ENCODE peak calls at places on chromosome 15, in four cellular contexts. N is A549, K is K562, L is HepG2. P is an unnamed sample.

GRCh38 chr15:33699691-33700447 is 268.4 kb upstream of the CHRM5 start:
- DNase-seq in N (no peak), K (no peak), L (peak; percentile 9), P (no peak)

GRCh38 chr15:93146196-93146595 is 57.2 kb upstream of the RGMA start:
- DNase-seq in N (no peak), K (no peak), L (no peak), P (no peak)

GRCh38 chr15:58865420-58865880 is 68.0 kb downstream of the SLTM start:
- DNase-seq in N (no peak), K (no peak), L (peak; percentile 64), P (peak; percentile 14)

GRCh38 chr15:64828985-64829384 is 3.5 kb upstream of the PIF1 start:
- DNase-seq in N (no peak), K (no peak), L (no peak), P (no peak)

GRCh38 chr15:100115711-100116090 is 226.1 kb downstream of the ADAMTS17 start:
- DNase-seq in N (no peak), K (no peak), L (no peak), P (no peak)

GRCh38 chr15:41332788-41333527 is at the start of gene NUSAP1:
- DNase-seq in N (peak; percentile 42), K (no peak), L (peak; percentile 38), P (peak; percentile 70)

GRCh38 chr15:97931314-97931713 is 29.2 kb upstream of the ARRDC4 start:
- DNase-seq in N (no peak), K (no peak), L (no peak), P (no peak)

GRCh38 chr15:95262866-95263564 is 1031.7 kb downstream of the MCTP2 start:
- DNase-seq in N (no peak), K (no peak), L (no peak), P (no peak)

GRCh38 chr15:82263350-82263749 is 732 bp downstream of the SAXO2 start:
- DNase-seq in N (peak; percentile 68), K (no peak), L (peak; percentile 92), P (no peak)

GRCh38 chr15:76160426-76161152 is 100.8 kb downstream of the TMEM266 start:
- DNase-seq in N (no peak), K (no peak), L (no peak), P (no peak)

GRCh38 chr15:32105258-32106248 is 75.2 kb downstream of the CHRNA7 start:
- DNase-seq in N (no peak), K (no peak), L (no peak), P (no peak)

GRCh38 chr15:25784876-25785642 is 78.1 kb downstream of the ATP10A start:
- DNase-seq in N (no peak), K (no peak), L (no peak), P (no peak)

GRCh38 chr15:89578146-89578545 is 2.9 kb downstream of the TICRR start:
- DNase-seq in N (no peak), K (no peak), L (no peak), P (no peak)

GRCh38 chr15:88738796-88739195 is 64.4 kb upstream of the ACAN start:
- DNase-seq in N (no peak), K (no peak), L (no peak), P (no peak)

GRCh38 chr15:62641782-62642181 is 400.8 kb upstream of the TPM1 start:
- DNase-seq in N (no peak), K (no peak), L (no peak), P (no peak)

GRCh38 chr15:51425517-51426033 is 84.1 kb downstream of the GLDN start:
- DNase-seq in N (no peak), K (no peak), L (no peak), P (no peak)

GRCh38 chr15:51424780-51425179 is 83.3 kb downstream of the GLDN start:
- DNase-seq in N (no peak), K (no peak), L (no peak), P (no peak)
- TF ChIP-seq NR3C1 in N (no peak), K (no peak), L (no peak), P (no peak)

GRCh38 chr15:44802336-44802735 is 66.0 kb downstream of the TRIM69 start:
- DNase-seq in N (no peak), K (no peak), L (no peak), P (no peak)

GRCh38 chr15:44801797-44802196 is 65.5 kb downstream of the TRIM69 start:
- DNase-seq in N (no peak), K (no peak), L (no peak), P (no peak)

GRCh38 chr15:44796508-44796907 is 60.2 kb downstream of the TRIM69 start:
- DNase-seq in N (no peak), K (no peak), L (no peak), P (no peak)

GRCh38 chr15:44801368-44801767 is 65.0 kb downstream of the TRIM69 start:
- DNase-seq in N (no peak), K (no peak), L (peak; percentile 14), P (no peak)

GRCh38 chr15:44798815-44799214 is 62.5 kb downstream of the TRIM69 start:
- DNase-seq in N (peak; percentile 2), K (peak; percentile 39), L (peak; percentile 15), P (no peak)
- TF ChIP-seq NR3C1 in N (no peak), K (no peak), L (no peak), P (no peak)

DNA sequence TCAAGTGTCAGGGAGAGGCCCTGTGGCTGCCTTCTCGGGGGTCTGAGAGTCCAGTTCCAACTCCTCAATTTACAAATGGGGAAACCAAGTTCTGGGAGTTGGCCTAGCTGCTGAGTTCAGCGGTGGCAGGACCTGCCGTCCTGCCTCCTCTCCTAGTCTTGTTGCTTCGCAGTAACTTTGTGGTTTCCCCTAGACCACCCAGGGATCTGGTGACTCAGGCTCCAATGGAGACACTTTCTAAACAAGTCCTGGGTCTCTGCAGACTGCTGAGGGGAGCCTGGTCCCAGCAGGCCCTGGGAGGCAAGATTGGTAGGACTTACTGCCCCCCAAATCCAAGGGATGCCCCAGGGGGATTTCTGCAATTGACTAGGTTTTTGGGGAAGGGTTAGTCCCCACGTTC is 83.6 kb downstream of the SMAD6 start:
- DNase-seq in N (no peak), K (no peak), L (no peak), P (no peak)
- TF ChIP-seq NR3C1 in N (no peak), K (no peak), L (no peak), P (no peak)

DNA sequence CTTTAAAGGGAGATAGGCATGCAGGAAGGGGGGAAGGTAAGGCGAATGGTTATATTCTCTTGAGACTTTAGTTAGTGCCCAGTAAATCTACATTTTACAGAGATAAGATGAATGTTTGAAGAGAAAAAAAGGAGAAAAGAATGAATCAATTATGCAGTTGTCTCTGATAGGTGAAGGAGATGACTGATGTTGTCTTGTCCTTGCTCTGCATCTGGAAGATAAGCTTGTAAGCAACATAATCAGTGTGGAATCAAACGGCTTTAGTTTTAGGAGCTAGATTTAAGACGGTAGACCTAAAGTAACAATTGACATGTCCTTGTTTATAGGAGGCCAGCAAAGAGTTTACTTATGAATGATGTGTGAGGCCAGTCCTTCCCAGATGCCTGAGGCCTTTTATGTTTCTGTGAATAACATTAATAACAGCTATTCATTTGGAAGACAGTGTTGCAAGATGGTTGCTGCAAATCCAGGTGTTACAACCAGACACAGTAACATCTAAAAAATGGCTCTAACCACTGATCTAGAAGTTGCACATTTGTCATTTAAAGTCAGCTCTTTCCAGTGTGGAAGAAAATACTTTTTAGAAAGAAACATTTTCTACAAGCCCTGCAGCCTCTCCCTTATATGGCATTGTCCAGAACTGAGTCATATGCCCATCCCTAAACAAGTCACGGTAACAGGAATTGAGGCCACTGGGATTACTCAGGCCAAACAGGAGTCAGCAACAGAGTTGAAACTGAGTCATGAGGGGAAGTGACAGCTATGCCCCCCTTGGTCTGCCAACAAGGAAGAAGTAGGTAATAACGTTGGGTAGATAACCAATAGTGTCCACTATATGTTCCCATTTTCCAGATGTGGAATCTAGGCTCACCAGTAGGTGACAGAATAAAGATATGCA is 77.5 kb upstream of the FBN1 start:
- DNase-seq in N (peak; percentile 15), K (no peak), L (no peak), P (no peak)
- TF ChIP-seq NR3C1 in N (no peak), K (no peak), L (no peak), P (no peak)

DNA sequence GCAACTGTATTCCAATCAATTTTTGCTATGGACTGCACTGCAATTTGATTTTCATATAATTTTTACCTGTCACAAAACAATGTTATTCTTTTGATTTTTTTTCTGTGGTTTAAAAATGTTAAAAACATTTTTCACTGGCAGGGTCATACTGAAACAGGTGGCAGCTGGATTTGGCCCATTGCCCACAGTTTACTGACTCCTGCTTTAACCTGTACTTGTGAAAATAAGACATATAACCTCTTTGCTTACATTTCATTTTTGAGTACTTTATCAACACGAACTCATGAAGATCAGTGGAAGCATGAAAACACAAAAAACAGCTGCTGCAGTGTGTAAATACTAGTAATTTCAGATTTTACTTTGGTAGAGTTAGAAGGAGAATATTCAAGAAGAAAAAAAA is 313.1 kb downstream of the WDR72 start:
- DNase-seq in N (no peak), K (no peak), L (no peak), P (no peak)
- TF ChIP-seq NR3C1 in N (no peak), K (no peak), L (no peak), P (no peak)

DNA sequence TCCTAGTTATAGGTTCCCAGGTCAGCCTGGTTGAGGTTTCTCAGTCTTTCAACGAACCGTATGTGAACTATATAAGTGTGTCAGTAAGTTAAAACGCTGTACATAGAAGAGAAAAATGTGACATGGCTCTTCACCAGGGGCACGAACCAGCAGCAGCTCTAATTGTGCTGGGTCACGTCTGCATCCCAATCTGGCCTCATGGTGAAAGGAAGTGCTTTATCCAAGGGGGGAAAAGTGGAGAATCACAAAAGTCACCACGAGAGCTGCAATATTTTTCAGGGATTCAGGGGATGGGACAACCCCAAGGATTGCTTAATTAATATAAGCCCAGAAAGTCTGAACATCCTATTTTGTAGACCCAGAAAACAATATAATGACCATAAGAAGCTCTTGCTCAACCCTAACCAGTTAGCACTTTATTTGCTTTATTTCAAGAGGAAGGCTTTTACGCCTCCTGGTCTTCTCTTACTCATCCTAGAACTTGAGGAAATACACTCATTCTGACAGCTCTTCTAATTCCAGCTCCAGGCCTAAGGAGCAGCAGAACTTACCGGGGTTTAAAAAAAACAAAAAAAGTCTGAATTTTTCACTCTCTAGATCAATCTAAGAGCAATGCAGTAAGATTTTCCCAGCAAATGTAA is 16.5 kb downstream of the ANXA2 start:
- DNase-seq in N (no peak), K (no peak), L (no peak), P (no peak)
- TF ChIP-seq NR3C1 in N (no peak), K (no peak), L (no peak), P (no peak)

DNA sequence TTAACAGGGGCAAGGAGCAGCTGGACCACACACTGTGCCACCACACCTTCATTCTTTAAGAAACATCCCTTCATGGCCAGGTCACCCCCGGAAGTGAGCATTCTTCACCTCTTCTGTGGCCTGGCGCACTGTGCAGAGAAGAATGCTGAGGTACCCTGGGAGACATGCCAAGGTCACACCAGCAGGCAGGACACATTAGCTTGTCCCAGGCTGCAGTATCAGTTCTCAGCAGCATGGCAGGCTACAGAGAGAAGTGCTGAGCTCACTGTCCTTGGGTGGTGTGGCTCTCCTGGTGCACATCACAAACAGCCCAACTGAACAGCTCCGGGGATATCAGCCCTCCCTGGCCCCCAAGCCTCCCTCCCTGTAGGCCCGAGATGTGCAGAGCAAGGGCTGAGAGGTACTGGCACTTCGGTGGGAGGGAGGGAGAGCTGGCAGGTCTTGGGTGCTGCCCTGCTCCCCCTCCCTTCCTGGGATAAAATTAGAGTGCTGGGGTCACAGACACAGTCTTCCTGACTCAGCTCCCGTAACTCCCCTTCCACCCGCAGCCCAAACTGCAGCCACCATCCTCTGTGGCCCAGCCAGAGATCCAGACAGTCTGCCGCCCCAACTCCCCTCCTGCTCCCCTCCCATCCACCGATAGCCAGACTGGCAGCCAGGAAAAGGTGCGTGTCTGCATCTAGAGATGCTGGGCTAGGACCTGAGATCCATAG is 13.4 kb downstream of the SEMA7A start:
- DNase-seq in N (no peak), K (no peak), L (peak; percentile 36), P (no peak)
- TF ChIP-seq NR3C1 in N (no peak), K (no peak), L (no peak), P (no peak)